ENCODE peak calls at places on chromosomes 1 and 21, in six cellular contexts. B is stimulated activated CD8-positive, alpha-beta memory T cell treated with anti-CD3 and anti-CD28 coated beads, Interleukin-4, amount 100 ng/mL, for 24 hours; S is activated T-helper 1 cell treated with Interleukin-2 at 50 U/mL for 16 hours; V is WTC11; I is NCI-H69; K is HS-5. R is an unnamed sample.

GRCh38 chr21:38438476-38438893 is 59.8 kb downstream of the ERG start:
- DNase-seq in K (peak), V (no peak), B (no peak), I (no peak), S (no peak), R (no peak)

GRCh38 chr1:91851130-91852010 is 34.6 kb downstream of the TGFBR3 start:
- DNase-seq in I (peak), V (no peak), B (no peak), S (no peak), K (peak), R (no peak)

GRCh38 chr1:47579809-47580208 is 142.0 kb downstream of the FOXD2 start:
- DNase-seq in K (no peak), B (no peak), S (no peak), I (no peak), V (no peak), R (no peak)

GRCh38 chr1:2297246-2298011 is 69.3 kb downstream of the SKI start:
- DNase-seq in I (no peak), V (no peak), S (no peak), B (no peak), K (no peak), R (no peak)

GRCh38 chr1:97904528-97904927 is 16.3 kb downstream of the DPYD start:
- DNase-seq in I (peak), V (no peak), B (no peak), S (no peak), K (peak), R (no peak)

GRCh38 chr1:82646336-82646735 is 845.6 kb downstream of the ADGRL2 start:
- DNase-seq in V (peak), B (no peak), I (no peak), K (no peak), S (no peak), R (peak)

GRCh38 chr1:94160811-94161210 is 39.9 kb upstream of the ABCA4 start:
- DNase-seq in B (no peak), I (no peak), S (no peak), V (no peak), K (peak), R (peak)

GRCh38 chr1:43270421-43271095 is 775 bp downstream of the TMEM125 start:
- DNase-seq in I (peak), K (no peak), V (peak), B (no peak), S (no peak), R (no peak)

GRCh38 chr1:38062361-38063288 is 16.0 kb upstream of the POU3F1 start:
- DNase-seq in I (peak), S (no peak), V (no peak), B (no peak), K (no peak), R (no peak)

GRCh38 chr21:33944185-33944763 is 28.7 kb upstream of the ATP5PO start:
- DNase-seq in I (no peak), V (no peak), K (no peak), B (no peak), S (no peak), R (no peak)

GRCh38 chr1:247494746-247495145 is 36.8 kb upstream of the OR2B11 start:
- DNase-seq in S (no peak), I (no peak), K (no peak), B (no peak), V (no peak), R (no peak)

GRCh38 chr1:220123889-220124288 is 30.0 kb downstream of the IARS2 start:
- DNase-seq in I (peak), S (no peak), K (no peak), V (peak), B (no peak), R (no peak)

GRCh38 chr1:226547754-226548191 is 791 bp upstream of the STUM start:
- DNase-seq in I (peak), K (peak), B (peak), V (peak), S (peak), R (peak)

GRCh38 chr1:234608720-234609527 is 1.1 kb downstream of the IRF2BP2 start:
- DNase-seq in B (peak), V (peak), I (no peak), S (peak), K (no peak), R (no peak)

GRCh38 chr1:93237021-93237420 is 56.5 kb downstream of the CCDC18 start:
- DNase-seq in B (no peak), I (no peak), S (no peak), V (no peak), K (no peak), R (no peak)

GRCh38 chr1:220528049-220528678 is at the start of gene MARK1:
- DNase-seq in B (no peak), S (no peak), K (no peak), I (peak), V (peak), R (peak)

GRCh38 chr1:3790952-3791351 is 5.3 kb downstream of the LRRC47 start:
- DNase-seq in K (no peak), V (no peak), B (no peak), I (no peak), S (no peak), R (no peak)

GRCh38 chr1:32981003-32981909 is 16.6 kb upstream of the RNF19B start:
- DNase-seq in V (no peak), I (peak), S (peak), K (peak), B (peak), R (no peak)

GRCh38 chr1:26079960-26080814 is 12.8 kb upstream of the TRIM63 start:
- DNase-seq in S (no peak), V (no peak), I (no peak), K (no peak), B (no peak), R (no peak)

GRCh38 chr1:200336111-200336845 is 73.6 kb downstream of the ZNF281 start:
- DNase-seq in B (no peak), V (no peak), S (no peak), K (no peak), I (no peak), R (no peak)

GRCh38 chr1:76254165-76255043 is 179.9 kb downstream of the ST6GALNAC3 start:
- DNase-seq in I (peak), B (no peak), V (no peak), K (no peak), S (no peak), R (no peak)

GRCh38 chr1:98201640-98202039 is 280.8 kb upstream of the DPYD start:
- DNase-seq in K (no peak), I (no peak), V (no peak), B (no peak), S (no peak), R (no peak)

GRCh38 chr21:29209696-29210095 is 79.3 kb downstream of the MAP3K7CL start:
- DNase-seq in I (no peak), S (no peak), V (no peak), B (no peak), K (no peak), R (no peak)

R was measured in NT2/D1.